ENCODE peak calls at places on chromosomes 5 and 9, in four cellular contexts. One of them, this sample, is unnamed.

GRCh38 chr9:107147134-107147533 is 135.9 kb upstream of the RAD23B start:
- DNase-seq in HepG2: no peak
- DNase-seq in SK-N-SH: no peak
- DNase-seq in GM12878: no peak
- DNase-seq in this sample: no peak

GRCh38 chr9:133687856-133688761 is 50.0 kb downstream of the SARDH start:
- DNase-seq in GM12878: no peak
- DNase-seq in HepG2: no peak
- DNase-seq in SK-N-SH: no peak
- DNase-seq in this sample: no peak

GRCh38 chr9:125538092-125538473 is 168.9 kb downstream of the MAPKAP1 start:
- DNase-seq in HepG2: peak; percentile 84
- DNase-seq in SK-N-SH: no peak
- DNase-seq in GM12878: no peak
- DNase-seq in this sample: peak; percentile 45

GRCh38 chr9:93060746-93061259 is 2.3 kb downstream of the SUSD3 start:
- DNase-seq in HepG2: no peak
- DNase-seq in SK-N-SH: no peak
- DNase-seq in GM12878: peak; percentile 40
- DNase-seq in this sample: peak; percentile 79

GRCh38 chr9:15433661-15434060 is 11.0 kb downstream of the SNAPC3 start:
- DNase-seq in GM12878: no peak
- DNase-seq in SK-N-SH: no peak
- DNase-seq in HepG2: no peak
- DNase-seq in this sample: no peak

GRCh38 chr5:150846651-150847333 is 471 bp downstream of the IRGM start:
- DNase-seq in GM12878: peak; percentile 67
- DNase-seq in HepG2: peak; percentile 78
- DNase-seq in SK-N-SH: peak; percentile 80
- DNase-seq in this sample: peak; percentile 84

GRCh38 chr5:74934949-74935751 is 69.0 kb upstream of the FAM169A start:
- DNase-seq in HepG2: peak; percentile 46
- DNase-seq in GM12878: no peak
- DNase-seq in SK-N-SH: no peak
- DNase-seq in this sample: no peak

GRCh38 chr5:776862-777711 is 7.4 kb downstream of the ZDHHC11B start:
- DNase-seq in HepG2: no peak
- DNase-seq in SK-N-SH: peak; percentile 20
- DNase-seq in GM12878: no peak
- DNase-seq in this sample: peak; percentile 77

GRCh38 chr9:131598121-131598520 is 52.8 kb downstream of the PRRT1B start:
- DNase-seq in SK-N-SH: no peak
- DNase-seq in GM12878: no peak
- DNase-seq in HepG2: no peak
- DNase-seq in this sample: no peak

GRCh38 chr9:83933804-83934203 is 12.6 kb upstream of the KIF27 start:
- DNase-seq in SK-N-SH: no peak
- DNase-seq in HepG2: no peak
- DNase-seq in GM12878: no peak
- DNase-seq in this sample: no peak

GRCh38 chr9:128705051-128705965 is 3.0 kb downstream of the PKN3 start:
- DNase-seq in HepG2: no peak
- DNase-seq in SK-N-SH: no peak
- DNase-seq in GM12878: no peak
- DNase-seq in this sample: no peak

GRCh38 chr9:115157245-115157674 is 39.3 kb upstream of the TNC start:
- DNase-seq in SK-N-SH: no peak
- DNase-seq in GM12878: no peak
- DNase-seq in HepG2: no peak
- DNase-seq in this sample: no peak

GRCh38 chr5:127406326-127407121 is 110.9 kb upstream of the PRRC1 start:
- DNase-seq in SK-N-SH: no peak
- DNase-seq in HepG2: no peak
- DNase-seq in GM12878: no peak
- DNase-seq in this sample: no peak

GRCh38 chr5:9318031-9318430 is 227.8 kb downstream of the SEMA5A start:
- DNase-seq in SK-N-SH: no peak
- DNase-seq in HepG2: no peak
- DNase-seq in GM12878: no peak
- DNase-seq in this sample: no peak

GRCh38 chr9:88722753-88723152 is 187.8 kb downstream of the NXNL2 start:
- DNase-seq in SK-N-SH: no peak
- DNase-seq in GM12878: no peak
- DNase-seq in HepG2: no peak
- DNase-seq in this sample: no peak

GRCh38 chr5:164376840-164377239 is 871.4 kb downstream of the MAT2B start:
- DNase-seq in SK-N-SH: no peak
- DNase-seq in GM12878: no peak
- DNase-seq in HepG2: no peak
- DNase-seq in this sample: no peak

GRCh38 chr5:131538177-131538593 is 96.8 kb downstream of the RAPGEF6 start:
- DNase-seq in HepG2: peak; percentile 25
- DNase-seq in SK-N-SH: no peak
- DNase-seq in GM12878: no peak
- DNase-seq in this sample: no peak

GRCh38 chr5:71573611-71574010 is 13.5 kb upstream of the MCCC2 start:
- DNase-seq in SK-N-SH: no peak
- DNase-seq in HepG2: peak; percentile 41
- DNase-seq in GM12878: no peak
- DNase-seq in this sample: no peak

GRCh38 chr5:126369995-126370731 is 53.0 kb upstream of the GRAMD2B start:
- DNase-seq in GM12878: no peak
- DNase-seq in SK-N-SH: peak; percentile 12
- DNase-seq in HepG2: peak; percentile 83
- DNase-seq in this sample: no peak

GRCh38 chr9:76562511-76562911 is 103.5 kb downstream of the GCNT1 start:
- DNase-seq in GM12878: peak; percentile 38
- DNase-seq in HepG2: no peak
- DNase-seq in SK-N-SH: no peak
- DNase-seq in this sample: no peak

GRCh38 chr5:153562189-153562588 is 71.7 kb downstream of the GRIA1 start:
- DNase-seq in HepG2: no peak
- DNase-seq in SK-N-SH: no peak
- DNase-seq in GM12878: no peak
- DNase-seq in this sample: no peak

GRCh38 chr9:92961627-92962302 is 14.4 kb downstream of the FGD3 start:
- DNase-seq in HepG2: no peak
- DNase-seq in GM12878: no peak
- DNase-seq in SK-N-SH: no peak
- DNase-seq in this sample: no peak

GRCh38 chr5:65952259-65952658 is 25.9 kb downstream of the ERBIN start:
- DNase-seq in GM12878: no peak
- DNase-seq in SK-N-SH: no peak
- DNase-seq in HepG2: no peak
- DNase-seq in this sample: no peak

GRCh38 chr9:78572266-78572665 is 275.3 kb downstream of the PSAT1 start:
- DNase-seq in HepG2: no peak
- DNase-seq in SK-N-SH: no peak
- DNase-seq in GM12878: no peak
- DNase-seq in this sample: no peak

GRCh38 chr5:179883163-179883562 is 24.5 kb downstream of the TBC1D9B start:
- DNase-seq in GM12878: no peak
- DNase-seq in HepG2: no peak
- DNase-seq in SK-N-SH: no peak
- DNase-seq in this sample: no peak

GRCh38 chr9:94672811-94673487 is 33.6 kb upstream of the FBP1 start:
- DNase-seq in HepG2: no peak
- DNase-seq in GM12878: no peak
- DNase-seq in SK-N-SH: no peak
- DNase-seq in this sample: no peak

GRCh38 chr5:56105511-56106372 is 111.0 kb upstream of the IL6ST start:
- DNase-seq in GM12878: no peak
- DNase-seq in SK-N-SH: no peak
- DNase-seq in HepG2: no peak
- DNase-seq in this sample: no peak

GRCh38 chr5:66872688-66873333 is 276.6 kb downstream of the MAST4 start:
- DNase-seq in HepG2: no peak
- DNase-seq in SK-N-SH: no peak
- DNase-seq in GM12878: no peak
- DNase-seq in this sample: no peak

GRCh38 chr9:116088396-116088795 is 65.2 kb upstream of the PAPPA start:
- DNase-seq in SK-N-SH: no peak
- DNase-seq in HepG2: no peak
- DNase-seq in GM12878: no peak
- DNase-seq in this sample: no peak

GRCh38 chr5:180377556-180378197 is 24.5 kb upstream of the GFPT2 start:
- DNase-seq in HepG2: no peak
- DNase-seq in SK-N-SH: no peak
- DNase-seq in GM12878: no peak
- DNase-seq in this sample: no peak

GRCh38 chr5:168822248-168822744 is 243.1 kb upstream of the PANK3 start:
- DNase-seq in GM12878: no peak
- DNase-seq in HepG2: no peak
- DNase-seq in SK-N-SH: no peak
- DNase-seq in this sample: no peak

GRCh38 chr5:75668348-75668895 is 48.8 kb downstream of the POC5 start:
- DNase-seq in SK-N-SH: no peak
- DNase-seq in GM12878: no peak
- DNase-seq in HepG2: no peak
- DNase-seq in this sample: no peak

GRCh38 chr9:129763235-129763917 is 10.5 kb upstream of the PTGES start:
- DNase-seq in SK-N-SH: no peak
- DNase-seq in GM12878: no peak
- DNase-seq in HepG2: no peak
- DNase-seq in this sample: no peak

GRCh38 chr9:129759329-129759728 is 6.5 kb upstream of the PTGES start:
- DNase-seq in GM12878: no peak
- DNase-seq in SK-N-SH: no peak
- DNase-seq in HepG2: no peak
- DNase-seq in this sample: no peak

GRCh38 chr9:129761293-129761900 is 8.6 kb upstream of the PTGES start:
- DNase-seq in HepG2: no peak
- DNase-seq in GM12878: no peak
- DNase-seq in SK-N-SH: no peak
- DNase-seq in this sample: no peak

GRCh38 chr9:129759804-129760502 is 7.1 kb upstream of the PTGES start:
- DNase-seq in GM12878: no peak
- DNase-seq in SK-N-SH: no peak
- DNase-seq in HepG2: no peak
- DNase-seq in this sample: peak; percentile 43

DNA sequence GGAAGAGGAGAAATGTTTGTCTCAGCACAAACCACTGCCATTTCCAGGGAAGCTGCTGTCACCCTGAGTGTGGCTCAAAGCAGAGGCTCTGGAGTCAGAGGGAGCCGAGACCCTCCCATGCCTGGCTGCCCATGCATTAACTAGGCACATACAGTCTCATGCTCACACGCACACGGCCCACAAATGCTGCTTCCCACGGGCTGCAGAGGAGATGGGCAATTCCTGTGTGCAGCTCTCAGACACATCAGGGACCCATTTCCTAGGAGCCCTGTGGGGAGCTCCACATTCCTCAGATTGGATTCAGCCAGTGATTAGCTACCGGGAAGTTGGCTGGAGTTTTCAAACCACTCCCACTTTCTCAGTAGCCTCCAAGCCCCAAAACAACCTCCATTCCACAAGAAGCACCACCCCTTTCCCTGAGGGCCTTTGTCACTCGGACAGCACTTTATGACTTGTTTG is 9.1 kb upstream of the PTGES start:
- DNase-seq in GM12878: no peak
- DNase-seq in HepG2: no peak
- DNase-seq in SK-N-SH: no peak
- DNase-seq in this sample: no peak
- TF ChIP-seq NFIC in GM12878: no peak
- TF ChIP-seq NFIC in HepG2: no peak
- TF ChIP-seq NFIC in SK-N-SH: no peak
- TF ChIP-seq NFIC in this sample: no peak

GRCh38 chr9:100206899-100207298 is 107.9 kb downstream of the INVS start:
- DNase-seq in SK-N-SH: no peak
- DNase-seq in GM12878: no peak
- DNase-seq in HepG2: no peak
- DNase-seq in this sample: no peak

GRCh38 chr9:100208673-100209072 is 109.6 kb downstream of the INVS start:
- DNase-seq in SK-N-SH: no peak
- DNase-seq in GM12878: no peak
- DNase-seq in HepG2: no peak
- DNase-seq in this sample: no peak

GRCh38 chr9:100213730-100214477 is 114.9 kb downstream of the INVS start:
- DNase-seq in GM12878: no peak
- DNase-seq in SK-N-SH: no peak
- DNase-seq in HepG2: no peak
- DNase-seq in this sample: no peak

GRCh38 chr9:100216178-100216787 is 117.2 kb downstream of the INVS start:
- DNase-seq in GM12878: peak; percentile 40
- DNase-seq in HepG2: peak; percentile 16
- DNase-seq in SK-N-SH: peak; percentile 27
- DNase-seq in this sample: peak; percentile 71

DNA sequence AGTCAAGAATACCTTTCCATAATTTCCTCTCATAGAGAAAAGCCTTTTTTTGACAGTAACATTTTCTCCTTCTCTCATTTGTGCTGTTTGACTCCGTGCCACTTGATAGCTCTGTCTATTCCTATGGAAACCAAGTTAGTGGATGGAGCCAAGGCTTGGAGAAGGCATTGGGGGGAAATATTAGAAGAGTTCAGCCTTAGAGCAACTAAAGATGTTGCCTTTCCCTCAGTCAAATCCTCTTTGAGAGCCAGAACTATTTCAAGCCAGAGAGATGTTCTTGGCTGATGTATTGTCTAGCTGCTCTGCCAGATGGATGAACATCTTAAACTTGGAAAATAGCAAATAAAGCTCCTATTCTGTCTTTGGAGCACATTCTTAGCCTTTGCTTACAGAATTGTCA is 112.4 kb downstream of the INVS start:
- DNase-seq in GM12878: no peak
- DNase-seq in HepG2: no peak
- DNase-seq in SK-N-SH: no peak
- DNase-seq in this sample: no peak
- TF ChIP-seq NFIC in GM12878: no peak
- TF ChIP-seq NFIC in HepG2: no peak
- TF ChIP-seq NFIC in SK-N-SH: no peak
- TF ChIP-seq NFIC in this sample: no peak

GRCh38 chr5:137344021-137344420 is 155.1 kb downstream of the SPOCK1 start:
- DNase-seq in GM12878: no peak
- DNase-seq in HepG2: no peak
- DNase-seq in SK-N-SH: no peak
- DNase-seq in this sample: no peak

GRCh38 chr5:137341831-137342230 is 157.3 kb downstream of the SPOCK1 start:
- DNase-seq in SK-N-SH: no peak
- DNase-seq in HepG2: no peak
- DNase-seq in GM12878: no peak
- DNase-seq in this sample: no peak

GRCh38 chr5:137344723-137345322 is 154.3 kb downstream of the SPOCK1 start:
- DNase-seq in HepG2: peak; percentile 26
- DNase-seq in SK-N-SH: peak; percentile 28
- DNase-seq in GM12878: no peak
- DNase-seq in this sample: peak; percentile 49

GRCh38 chr5:137340899-137341298 is 158.2 kb downstream of the SPOCK1 start:
- DNase-seq in GM12878: no peak
- DNase-seq in SK-N-SH: no peak
- DNase-seq in HepG2: no peak
- DNase-seq in this sample: no peak

GRCh38 chr5:137342764-137343163 is 156.4 kb downstream of the SPOCK1 start:
- DNase-seq in GM12878: no peak
- DNase-seq in HepG2: no peak
- DNase-seq in SK-N-SH: no peak
- DNase-seq in this sample: no peak
- TF ChIP-seq NFIC in GM12878: no peak
- TF ChIP-seq NFIC in HepG2: no peak
- TF ChIP-seq NFIC in SK-N-SH: no peak
- TF ChIP-seq NFIC in this sample: no peak

GRCh38 chr5:32851774-32852173 is 140.7 kb downstream of the NPR3 start:
- DNase-seq in GM12878: no peak
- DNase-seq in SK-N-SH: no peak
- DNase-seq in HepG2: no peak
- DNase-seq in this sample: no peak
- TF ChIP-seq NFIC in GM12878: no peak
- TF ChIP-seq NFIC in SK-N-SH: no peak
- TF ChIP-seq NFIC in HepG2: no peak
- TF ChIP-seq NFIC in this sample: no peak

This sample was measured in K562.